ENCODE peak calls at places on chromosome 21, in nine cellular contexts. One of them, this sample, is unnamed.

GRCh38 chr21:37338671-37339526 is 27.7 kb upstream of the DYRK1A start:
- DNase-seq in occipital lobe: no peak
- DNase-seq in LHCN-M2: peak
- DNase-seq in lower leg skin: no peak
- DNase-seq in activated CD8-positive, alpha-beta memory T cell treated with anti-CD3 and anti-CD28 coated beads for 24 hours: no peak
- DNase-seq in CD14-positive monocyte: no peak
- DNase-seq in stromal cell of bone marrow: peak
- DNase-seq in NCI-H1105: no peak
- DNase-seq in ELR: peak
- DNase-seq in this sample: peak

GRCh38 chr21:35559128-35559831 is 501.0 kb downstream of the SETD4 start:
- DNase-seq in ELR: peak
- DNase-seq in LHCN-M2: peak
- DNase-seq in activated CD8-positive, alpha-beta memory T cell treated with anti-CD3 and anti-CD28 coated beads for 24 hours: no peak
- DNase-seq in lower leg skin: no peak
- DNase-seq in stromal cell of bone marrow: peak
- DNase-seq in NCI-H1105: no peak
- DNase-seq in CD14-positive monocyte: no peak
- DNase-seq in occipital lobe: no peak
- DNase-seq in this sample: no peak

GRCh38 chr21:42815217-42815616 is 64.1 kb downstream of the WDR4 start:
- DNase-seq in lower leg skin: no peak
- DNase-seq in LHCN-M2: peak
- DNase-seq in ELR: peak
- DNase-seq in activated CD8-positive, alpha-beta memory T cell treated with anti-CD3 and anti-CD28 coated beads for 24 hours: no peak
- DNase-seq in NCI-H1105: no peak
- DNase-seq in CD14-positive monocyte: no peak
- DNase-seq in occipital lobe: no peak
- DNase-seq in stromal cell of bone marrow: no peak
- DNase-seq in this sample: no peak

GRCh38 chr21:40548134-40548533 is 298.8 kb downstream of the DSCAM start:
- DNase-seq in CD14-positive monocyte: no peak
- DNase-seq in ELR: no peak
- DNase-seq in lower leg skin: no peak
- DNase-seq in occipital lobe: no peak
- DNase-seq in NCI-H1105: no peak
- DNase-seq in stromal cell of bone marrow: no peak
- DNase-seq in LHCN-M2: no peak
- DNase-seq in activated CD8-positive, alpha-beta memory T cell treated with anti-CD3 and anti-CD28 coated beads for 24 hours: no peak
- DNase-seq in this sample: no peak

GRCh38 chr21:41169701-41170100 is 1.7 kb downstream of the BACE2 start:
- DNase-seq in ELR: no peak
- DNase-seq in LHCN-M2: no peak
- DNase-seq in NCI-H1105: no peak
- DNase-seq in lower leg skin: no peak
- DNase-seq in activated CD8-positive, alpha-beta memory T cell treated with anti-CD3 and anti-CD28 coated beads for 24 hours: no peak
- DNase-seq in CD14-positive monocyte: no peak
- DNase-seq in occipital lobe: no peak
- DNase-seq in stromal cell of bone marrow: no peak
- DNase-seq in this sample: no peak

GRCh38 chr21:35206141-35207125 is 157.3 kb upstream of the RUNX1 start:
- DNase-seq in NCI-H1105: no peak
- DNase-seq in activated CD8-positive, alpha-beta memory T cell treated with anti-CD3 and anti-CD28 coated beads for 24 hours: no peak
- DNase-seq in stromal cell of bone marrow: no peak
- DNase-seq in LHCN-M2: peak
- DNase-seq in ELR: no peak
- DNase-seq in occipital lobe: no peak
- DNase-seq in CD14-positive monocyte: no peak
- DNase-seq in lower leg skin: no peak
- DNase-seq in this sample: no peak

GRCh38 chr21:42145569-42146250 is 73.2 kb upstream of the ABCG1 start:
- DNase-seq in ELR: peak
- DNase-seq in LHCN-M2: peak
- DNase-seq in lower leg skin: no peak
- DNase-seq in occipital lobe: peak
- DNase-seq in CD14-positive monocyte: no peak
- DNase-seq in NCI-H1105: peak
- DNase-seq in stromal cell of bone marrow: peak
- DNase-seq in activated CD8-positive, alpha-beta memory T cell treated with anti-CD3 and anti-CD28 coated beads for 24 hours: peak
- DNase-seq in this sample: no peak

GRCh38 chr21:44365251-44365966 is 12.0 kb downstream of the TRPM2 start:
- DNase-seq in ELR: no peak
- DNase-seq in occipital lobe: no peak
- DNase-seq in NCI-H1105: no peak
- DNase-seq in lower leg skin: no peak
- DNase-seq in stromal cell of bone marrow: no peak
- DNase-seq in activated CD8-positive, alpha-beta memory T cell treated with anti-CD3 and anti-CD28 coated beads for 24 hours: no peak
- DNase-seq in CD14-positive monocyte: no peak
- DNase-seq in LHCN-M2: no peak
- DNase-seq in this sample: no peak

GRCh38 chr21:34938079-34938764 is 110.9 kb downstream of the RUNX1 start:
- DNase-seq in stromal cell of bone marrow: no peak
- DNase-seq in CD14-positive monocyte: no peak
- DNase-seq in NCI-H1105: no peak
- DNase-seq in LHCN-M2: no peak
- DNase-seq in activated CD8-positive, alpha-beta memory T cell treated with anti-CD3 and anti-CD28 coated beads for 24 hours: no peak
- DNase-seq in occipital lobe: no peak
- DNase-seq in ELR: peak
- DNase-seq in lower leg skin: no peak
- DNase-seq in this sample: no peak

GRCh38 chr21:15066231-15066577 is 1.4 kb upstream of the NRIP1 start:
- DNase-seq in stromal cell of bone marrow: no peak
- DNase-seq in lower leg skin: no peak
- DNase-seq in CD14-positive monocyte: no peak
- DNase-seq in occipital lobe: no peak
- DNase-seq in LHCN-M2: no peak
- DNase-seq in ELR: no peak
- DNase-seq in activated CD8-positive, alpha-beta memory T cell treated with anti-CD3 and anti-CD28 coated beads for 24 hours: no peak
- DNase-seq in NCI-H1105: no peak
- DNase-seq in this sample: no peak

GRCh38 chr21:46222436-46223116 is 6.0 kb downstream of the LSS start:
- DNase-seq in ELR: no peak
- DNase-seq in NCI-H1105: no peak
- DNase-seq in lower leg skin: no peak
- DNase-seq in LHCN-M2: no peak
- DNase-seq in CD14-positive monocyte: no peak
- DNase-seq in stromal cell of bone marrow: no peak
- DNase-seq in activated CD8-positive, alpha-beta memory T cell treated with anti-CD3 and anti-CD28 coated beads for 24 hours: no peak
- DNase-seq in occipital lobe: no peak
- DNase-seq in this sample: no peak

GRCh38 chr21:46152939-46153258 is 2.5 kb downstream of the FTCD start:
- DNase-seq in CD14-positive monocyte: no peak
- DNase-seq in activated CD8-positive, alpha-beta memory T cell treated with anti-CD3 and anti-CD28 coated beads for 24 hours: no peak
- DNase-seq in LHCN-M2: no peak
- DNase-seq in ELR: no peak
- DNase-seq in stromal cell of bone marrow: no peak
- DNase-seq in occipital lobe: no peak
- DNase-seq in lower leg skin: no peak
- DNase-seq in NCI-H1105: no peak
- DNase-seq in this sample: peak

GRCh38 chr21:35086357-35086756 is 37.3 kb upstream of the RUNX1 start:
- DNase-seq in lower leg skin: no peak
- DNase-seq in stromal cell of bone marrow: peak
- DNase-seq in occipital lobe: no peak
- DNase-seq in activated CD8-positive, alpha-beta memory T cell treated with anti-CD3 and anti-CD28 coated beads for 24 hours: no peak
- DNase-seq in NCI-H1105: no peak
- DNase-seq in ELR: peak
- DNase-seq in LHCN-M2: peak
- DNase-seq in CD14-positive monocyte: no peak
- DNase-seq in this sample: no peak

GRCh38 chr21:32083175-32083574 is 195.7 kb downstream of the MIS18A start:
- DNase-seq in occipital lobe: no peak
- DNase-seq in activated CD8-positive, alpha-beta memory T cell treated with anti-CD3 and anti-CD28 coated beads for 24 hours: no peak
- DNase-seq in stromal cell of bone marrow: no peak
- DNase-seq in CD14-positive monocyte: no peak
- DNase-seq in LHCN-M2: no peak
- DNase-seq in NCI-H1105: peak
- DNase-seq in ELR: no peak
- DNase-seq in lower leg skin: no peak
- DNase-seq in this sample: no peak

GRCh38 chr21:35336534-35336933 is 287.4 kb upstream of the RUNX1 start:
- DNase-seq in ELR: no peak
- DNase-seq in CD14-positive monocyte: no peak
- DNase-seq in NCI-H1105: no peak
- DNase-seq in occipital lobe: no peak
- DNase-seq in activated CD8-positive, alpha-beta memory T cell treated with anti-CD3 and anti-CD28 coated beads for 24 hours: no peak
- DNase-seq in LHCN-M2: peak
- DNase-seq in lower leg skin: no peak
- DNase-seq in stromal cell of bone marrow: no peak
- DNase-seq in this sample: no peak